ENCODE peak calls at places on chromosomes 1 and 21, in four cellular contexts. G is fibroblast of the aortic adventitia, I is GM12878, F is fibroblast of lung. T is an unnamed sample.

GRCh38 chr1:183989078-183989577 is 48.4 kb downstream of the COLGALT2 start:
- DNase-seq in G (peak; percentile 73), I (peak; percentile 83), F (peak; percentile 81), T (peak; percentile 54)

GRCh38 chr21:41611966-41612606 is 104.1 kb upstream of the TMPRSS2 start:
- DNase-seq in G (peak; percentile 48), I (no peak), F (peak; percentile 33), T (no peak)

GRCh38 chr1:59199734-59200376 is 97.0 kb upstream of the FGGY start:
- DNase-seq in G (no peak), I (no peak), F (no peak), T (no peak)

GRCh38 chr21:15065381-15066230 is 806 bp upstream of the NRIP1 start:
- DNase-seq in G (peak; percentile 90), I (no peak), F (peak; percentile 89), T (peak; percentile 83)

GRCh38 chr1:54460346-54460745 is 54.2 kb upstream of the SSBP3 start:
- DNase-seq in G (no peak), I (no peak), F (no peak), T (no peak)

GRCh38 chr21:28387220-28387619 is 605.5 kb downstream of the LTN1 start:
- DNase-seq in G (no peak), I (no peak), F (no peak), T (no peak)

GRCh38 chr1:203300441-203301330 is 4.6 kb upstream of the BTG2 start:
- DNase-seq in G (no peak), I (no peak), F (no peak), T (no peak)

GRCh38 chr21:37463083-37463780 is 96.7 kb downstream of the DYRK1A start:
- DNase-seq in G (peak; percentile 81), I (peak; percentile 12), F (peak; percentile 78), T (peak; percentile 71)

GRCh38 chr1:4270651-4271337 is 370.7 kb upstream of the C1orf174 start:
- DNase-seq in G (no peak), I (no peak), F (no peak), T (no peak)

GRCh38 chr1:172390620-172391491 is 29.6 kb upstream of the C1orf105 start:
- DNase-seq in G (peak; percentile 59), I (peak; percentile 96), F (no peak), T (no peak)

GRCh38 chr1:13730751-13731482 is 30.9 kb downstream of the PRDM2 start:
- DNase-seq in G (no peak), I (peak; percentile 94), F (peak; percentile 74), T (peak; percentile 43)

GRCh38 chr1:81662913-81663526 is 137.7 kb upstream of the ADGRL2 start:
- DNase-seq in G (no peak), I (no peak), F (no peak), T (no peak)

GRCh38 chr1:150066838-150067183 is 765 bp upstream of the VPS45 start:
- DNase-seq in G (no peak), I (peak; percentile 12), F (no peak), T (no peak)

GRCh38 chr1:116572079-116572478 is 1.3 kb upstream of the CD58 start:
- DNase-seq in G (no peak), I (no peak), F (no peak), T (no peak)

GRCh38 chr1:152398812-152399698 is 15.0 kb downstream of the CRNN start:
- DNase-seq in G (peak; percentile 22), I (no peak), F (peak; percentile 6), T (no peak)

GRCh38 chr1:174519845-174520244 is 72.1 kb downstream of the GPR52 start:
- DNase-seq in G (no peak), I (no peak), F (no peak), T (no peak)

GRCh38 chr1:3712573-3713535 is 39.4 kb upstream of the CCDC27 start:
- DNase-seq in G (no peak), I (no peak), F (no peak), T (no peak)

GRCh38 chr1:226723640-226724532 is 15.2 kb downstream of the ITPKB start:
- DNase-seq in G (peak; percentile 82), I (no peak), F (peak; percentile 74), T (peak; percentile 83)

GRCh38 chr1:157111396-157112165 is 12.0 kb upstream of the ETV3L start:
- DNase-seq in G (no peak), I (no peak), F (no peak), T (no peak)

GRCh38 chr1:59173721-59174120 is 123.2 kb upstream of the FGGY start:
- DNase-seq in G (peak; percentile 86), I (no peak), F (peak; percentile 79), T (peak; percentile 60)

GRCh38 chr1:20530901-20531300 is 21.5 kb upstream of the FAM43B start:
- DNase-seq in G (no peak), I (no peak), F (no peak), T (no peak)

GRCh38 chr1:31510853-31511789 is 65.2 kb upstream of the TINAGL1 start:
- DNase-seq in G (no peak), I (no peak), F (no peak), T (no peak)

GRCh38 chr1:91792393-91793032 is 93.4 kb downstream of the TGFBR3 start:
- DNase-seq in G (no peak), I (no peak), F (no peak), T (no peak)

GRCh38 chr1:230957580-230957989 is 21.1 kb downstream of the TTC13 start:
- DNase-seq in G (no peak), I (no peak), F (no peak), T (no peak)
- TF ChIP-seq CTCF in G (no peak), I (no peak), F (no peak), T (no peak)

DNA sequence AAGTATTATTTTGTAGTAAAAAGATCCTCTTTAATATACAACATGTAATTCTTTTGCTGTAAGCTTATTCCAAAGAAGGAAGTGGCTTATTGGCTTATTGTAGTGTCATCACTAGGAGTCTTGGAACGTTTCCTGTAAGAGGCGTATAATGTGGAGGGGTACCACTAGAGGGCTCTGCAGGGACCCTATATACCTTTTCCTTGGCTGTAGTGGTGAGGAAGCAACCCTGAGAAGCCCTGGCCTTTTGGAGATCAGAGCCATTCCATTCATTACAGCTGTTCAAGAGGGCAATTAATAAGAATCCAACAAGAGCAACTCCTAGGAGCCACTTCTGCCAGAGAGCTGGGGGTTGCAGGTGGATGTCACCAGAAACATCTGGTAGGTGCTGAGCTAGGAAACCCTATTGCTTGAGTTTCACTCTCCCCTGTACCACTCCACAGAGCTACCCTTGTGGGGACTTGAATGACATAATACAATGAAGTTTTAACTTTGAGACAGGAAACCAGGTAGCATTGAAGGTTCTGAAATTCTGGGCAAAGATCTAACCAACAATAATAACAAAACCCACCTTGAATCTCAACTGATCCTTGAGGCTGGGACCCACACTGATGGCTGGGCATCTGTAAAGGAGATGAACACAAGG is 160.4 kb upstream of the COA6 start:
- DNase-seq in G (peak; percentile 12), I (peak; percentile 28), F (peak; percentile 55), T (peak; percentile 52)
- TF ChIP-seq CTCF in G (peak; percentile 24), I (peak; percentile 68), F (peak; percentile 31), T (peak; percentile 56)

GRCh38 chr1:210477328-210477924 is 148.7 kb downstream of the HHAT start:
- DNase-seq in G (no peak), I (no peak), F (peak; percentile 27), T (peak; percentile 27)
- TF ChIP-seq CTCF in G (no peak), I (no peak), F (no peak), T (no peak)

GRCh38 chr1:64268653-64269557 is 65.5 kb downstream of the UBE2U start:
- DNase-seq in G (peak; percentile 94), I (peak; percentile 8), F (peak; percentile 72), T (peak; percentile 82)
- TF ChIP-seq CTCF in G (peak; percentile 81), I (peak; percentile 60), F (peak; percentile 71), T (peak; percentile 67)